ENCODE peak calls at places on chromosome 6, in five cellular contexts. J is brain microvascular endothelial cell, N is omental fat pad, Z is psoas muscle, G is immature natural killer cell. Y is an unnamed sample.
A peak's percentile ranks its signal among the peaks of the same experiment; 100 is the strongest.

GRCh38 chr6:170221753-170222400 is 69.0 kb downstream of the DLL1 start:
- DNase-seq in G (no peak), N (no peak), Z (no peak), J (no peak), Y (no peak)

GRCh38 chr6:143027058-143027457 is 33.6 kb upstream of the AIG1 start:
- DNase-seq in N (no peak), G (peak; percentile 31), Z (peak; percentile 42), J (peak; percentile 31), Y (peak; percentile 9)

GRCh38 chr6:131164506-131164905 is 29.2 kb downstream of the AKAP7 start:
- DNase-seq in G (no peak), N (no peak), J (no peak), Z (no peak), Y (peak; percentile 6)

GRCh38 chr6:16319813-16320532 is 81.6 kb downstream of the GMPR start:
- DNase-seq in Z (peak; percentile 80), J (peak; percentile 96), N (peak; percentile 44), G (peak; percentile 72), Y (peak; percentile 97)

GRCh38 chr6:40371621-40372020 is 215.5 kb downstream of the LRFN2 start:
- DNase-seq in G (no peak), J (no peak), N (no peak), Z (no peak), Y (no peak)

GRCh38 chr6:25749837-25750236 is 4.7 kb upstream of the SLC17A4 start:
- DNase-seq in N (no peak), G (no peak), J (no peak), Z (no peak), Y (no peak)

GRCh38 chr6:130029163-130029562 is 10.8 kb downstream of the L3MBTL3 start:
- DNase-seq in G (no peak), N (no peak), J (no peak), Z (no peak), Y (no peak)

GRCh38 chr6:112035446-112035845 is 18.5 kb upstream of the CCN6 start:
- DNase-seq in Z (no peak), G (no peak), N (no peak), J (no peak), Y (no peak)